ENCODE peak calls at places on chromosomes 11 and 22, in ten cellular contexts. K, I, U, F, O, Z, D, Y, X and H are unnamed samples.

GRCh38 chr22:38067771-38068360 is 10.7 kb downstream of the PICK1 start:
- DNase-seq in K (no peak), I (no peak), U (no peak), F (no peak), O (no peak), Z (no peak), D (no peak), Y (no peak), X (no peak), H (no peak)

GRCh38 chr11:27100534-27100933 is 59.9 kb downstream of the BBOX1 start:
- DNase-seq in K (no peak), I (no peak), U (no peak), F (peak; percentile 54), O (no peak), Z (no peak), D (no peak), Y (no peak), X (no peak), H (no peak)

GRCh38 chr22:22748297-22748743 is 103.9 kb downstream of the GGTLC2 start:
- DNase-seq in K (peak; percentile 54), I (peak; percentile 51), U (no peak), F (no peak), O (no peak), Z (peak; percentile 21), D (peak; percentile 16), Y (no peak), X (peak; percentile 21), H (peak; percentile 9)

GRCh38 chr22:19719055-19719482 is 4.3 kb upstream of the GP1BB start:
- DNase-seq in K (no peak), I (no peak), U (no peak), F (no peak), O (no peak), Z (no peak), D (no peak), Y (no peak), X (no peak), H (no peak)

GRCh38 chr11:115219378-115219777 is 284.8 kb downstream of the CADM1 start:
- DNase-seq in K (no peak), I (no peak), U (no peak), F (no peak), O (no peak), Z (no peak), D (no peak), Y (no peak), X (no peak), H (no peak)

GRCh38 chr11:68002943-68003845 is 703 bp downstream of the UNC93B1 start:
- DNase-seq in K (no peak), I (peak; percentile 56), U (no peak), F (no peak), O (peak; percentile 75), Z (peak; percentile 45), D (no peak), Y (no peak), X (no peak), H (no peak)

GRCh38 chr11:72039108-72039850 is 40.6 kb downstream of the IL18BP start:
- DNase-seq in K (no peak), I (no peak), U (no peak), F (no peak), O (no peak), Z (peak; percentile 65), D (no peak), Y (no peak), X (peak; percentile 36), H (no peak)

GRCh38 chr22:24027991-24028390 is 16.9 kb downstream of the CABIN1 start:
- DNase-seq in K (no peak), I (no peak), U (no peak), F (no peak), O (no peak), Z (no peak), D (no peak), Y (no peak), X (no peak), H (no peak)

GRCh38 chr22:48369789-48370507 is 1457.7 kb downstream of the BRD1 start:
- DNase-seq in K (peak; percentile 77), I (peak; percentile 33), U (no peak), F (no peak), O (no peak), Z (no peak), D (no peak), Y (peak; percentile 81), X (no peak), H (no peak)

GRCh38 chr11:126808851-126809250 is 191.7 kb downstream of the KIRREL3 start:
- DNase-seq in K (no peak), I (no peak), U (no peak), F (no peak), O (no peak), Z (no peak), D (no peak), Y (no peak), X (peak; percentile 5), H (no peak)